ENCODE peak calls at places on chromosomes 4 and X, in eight cellular contexts. One of them, this sample, is unnamed.

GRCh38 chrX:37817176-37817575 is 30.2 kb downstream of the DYNLT3 start:
- DNase-seq in lung: no peak
- DNase-seq in body of pancreas: no peak
- DNase-seq in breast epithelium: no peak
- DNase-seq in neural progenitor cell: no peak
- DNase-seq in prostate gland: no peak
- DNase-seq in H1: no peak
- DNase-seq in heart left ventricle: no peak
- DNase-seq in this sample: no peak

GRCh38 chrX:73448379-73448778 is 1.5 kb downstream of the CDX4 start:
- DNase-seq in lung: no peak
- DNase-seq in body of pancreas: no peak
- DNase-seq in breast epithelium: no peak
- DNase-seq in neural progenitor cell: peak
- DNase-seq in prostate gland: no peak
- DNase-seq in H1: peak
- DNase-seq in heart left ventricle: no peak
- DNase-seq in this sample: no peak

GRCh38 chr4:147731611-147732515 is at the start of gene ARHGAP10:
- DNase-seq in lung: peak
- DNase-seq in body of pancreas: peak
- DNase-seq in breast epithelium: peak
- DNase-seq in neural progenitor cell: peak
- DNase-seq in prostate gland: peak
- DNase-seq in H1: peak
- DNase-seq in heart left ventricle: peak
- DNase-seq in this sample: peak

GRCh38 chr4:70927502-70928139 is 25.5 kb downstream of the MOB1B start:
- DNase-seq in lung: no peak
- DNase-seq in body of pancreas: no peak
- DNase-seq in breast epithelium: no peak
- DNase-seq in neural progenitor cell: no peak
- DNase-seq in prostate gland: no peak
- DNase-seq in H1: no peak
- DNase-seq in heart left ventricle: no peak
- DNase-seq in this sample: no peak

GRCh38 chr4:48400416-48400815 is 59.1 kb downstream of the SLAIN2 start:
- DNase-seq in lung: no peak
- DNase-seq in body of pancreas: no peak
- DNase-seq in breast epithelium: no peak
- DNase-seq in neural progenitor cell: no peak
- DNase-seq in prostate gland: no peak
- DNase-seq in H1: no peak
- DNase-seq in heart left ventricle: no peak
- DNase-seq in this sample: no peak

GRCh38 chr4:24731448-24731847 is 63.9 kb upstream of the SOD3 start:
- DNase-seq in lung: peak
- DNase-seq in body of pancreas: no peak
- DNase-seq in breast epithelium: no peak
- DNase-seq in neural progenitor cell: no peak
- DNase-seq in prostate gland: no peak
- DNase-seq in H1: no peak
- DNase-seq in heart left ventricle: no peak
- DNase-seq in this sample: no peak

GRCh38 chrX:30495468-30495867 is 82.1 kb downstream of the TASL start:
- DNase-seq in lung: no peak
- DNase-seq in body of pancreas: no peak
- DNase-seq in breast epithelium: no peak
- DNase-seq in neural progenitor cell: no peak
- DNase-seq in prostate gland: no peak
- DNase-seq in H1: no peak
- DNase-seq in heart left ventricle: no peak
- DNase-seq in this sample: no peak

GRCh38 chrX:80879143-80879542 is 69.5 kb upstream of the BRWD3 start:
- DNase-seq in lung: no peak
- DNase-seq in body of pancreas: peak
- DNase-seq in breast epithelium: no peak
- DNase-seq in neural progenitor cell: no peak
- DNase-seq in prostate gland: peak
- DNase-seq in H1: no peak
- DNase-seq in heart left ventricle: no peak
- DNase-seq in this sample: no peak

GRCh38 chrX:77742788-77743476 is 43.1 kb downstream of the ATRX start:
- DNase-seq in lung: no peak
- DNase-seq in body of pancreas: no peak
- DNase-seq in breast epithelium: no peak
- DNase-seq in neural progenitor cell: no peak
- DNase-seq in prostate gland: peak
- DNase-seq in H1: no peak
- DNase-seq in heart left ventricle: peak
- DNase-seq in this sample: no peak

GRCh38 chr4:150117094-150117493 is 38.8 kb downstream of the DCLK2 start:
- DNase-seq in lung: no peak
- DNase-seq in body of pancreas: no peak
- DNase-seq in breast epithelium: no peak
- DNase-seq in neural progenitor cell: no peak
- DNase-seq in prostate gland: no peak
- DNase-seq in H1: no peak
- DNase-seq in heart left ventricle: peak
- DNase-seq in this sample: no peak

GRCh38 chr4:96698891-96699290 is 859.0 kb downstream of the PDHA2 start:
- DNase-seq in lung: no peak
- DNase-seq in body of pancreas: no peak
- DNase-seq in breast epithelium: no peak
- DNase-seq in neural progenitor cell: peak
- DNase-seq in prostate gland: no peak
- DNase-seq in H1: no peak
- DNase-seq in heart left ventricle: no peak
- DNase-seq in this sample: no peak

GRCh38 chr4:151202851-151203455 is 74.0 kb upstream of the PRSS48 start:
- DNase-seq in lung: no peak
- DNase-seq in body of pancreas: no peak
- DNase-seq in breast epithelium: no peak
- DNase-seq in neural progenitor cell: no peak
- DNase-seq in prostate gland: no peak
- DNase-seq in H1: no peak
- DNase-seq in heart left ventricle: no peak
- DNase-seq in this sample: no peak

GRCh38 chr4:113355550-113356371 is 306.3 kb downstream of the ANK2 start:
- DNase-seq in lung: no peak
- DNase-seq in body of pancreas: peak
- DNase-seq in breast epithelium: no peak
- DNase-seq in neural progenitor cell: no peak
- DNase-seq in prostate gland: no peak
- DNase-seq in H1: no peak
- DNase-seq in heart left ventricle: peak
- DNase-seq in this sample: peak

GRCh38 chr4:108117473-108118182 is 51.1 kb downstream of the LEF1 start:
- DNase-seq in lung: no peak
- DNase-seq in body of pancreas: peak
- DNase-seq in breast epithelium: no peak
- DNase-seq in neural progenitor cell: peak
- DNase-seq in prostate gland: no peak
- DNase-seq in H1: peak
- DNase-seq in heart left ventricle: peak
- DNase-seq in this sample: no peak

GRCh38 chr4:185933078-185933581 is 121.1 kb upstream of the SORBS2 start:
- DNase-seq in lung: no peak
- DNase-seq in body of pancreas: no peak
- DNase-seq in breast epithelium: no peak
- DNase-seq in neural progenitor cell: no peak
- DNase-seq in prostate gland: no peak
- DNase-seq in H1: no peak
- DNase-seq in heart left ventricle: peak
- DNase-seq in this sample: no peak

GRCh38 chr4:145876531-145877180 is 62.0 kb downstream of the ZNF827 start:
- DNase-seq in lung: no peak
- DNase-seq in body of pancreas: no peak
- DNase-seq in breast epithelium: no peak
- DNase-seq in neural progenitor cell: no peak
- DNase-seq in prostate gland: no peak
- DNase-seq in H1: no peak
- DNase-seq in heart left ventricle: no peak
- DNase-seq in this sample: no peak

GRCh38 chr4:38015886-38016515 is 55.8 kb downstream of the PTTG2 start:
- DNase-seq in lung: no peak
- DNase-seq in body of pancreas: no peak
- DNase-seq in breast epithelium: no peak
- DNase-seq in neural progenitor cell: no peak
- DNase-seq in prostate gland: no peak
- DNase-seq in H1: no peak
- DNase-seq in heart left ventricle: peak
- DNase-seq in this sample: no peak

DNA sequence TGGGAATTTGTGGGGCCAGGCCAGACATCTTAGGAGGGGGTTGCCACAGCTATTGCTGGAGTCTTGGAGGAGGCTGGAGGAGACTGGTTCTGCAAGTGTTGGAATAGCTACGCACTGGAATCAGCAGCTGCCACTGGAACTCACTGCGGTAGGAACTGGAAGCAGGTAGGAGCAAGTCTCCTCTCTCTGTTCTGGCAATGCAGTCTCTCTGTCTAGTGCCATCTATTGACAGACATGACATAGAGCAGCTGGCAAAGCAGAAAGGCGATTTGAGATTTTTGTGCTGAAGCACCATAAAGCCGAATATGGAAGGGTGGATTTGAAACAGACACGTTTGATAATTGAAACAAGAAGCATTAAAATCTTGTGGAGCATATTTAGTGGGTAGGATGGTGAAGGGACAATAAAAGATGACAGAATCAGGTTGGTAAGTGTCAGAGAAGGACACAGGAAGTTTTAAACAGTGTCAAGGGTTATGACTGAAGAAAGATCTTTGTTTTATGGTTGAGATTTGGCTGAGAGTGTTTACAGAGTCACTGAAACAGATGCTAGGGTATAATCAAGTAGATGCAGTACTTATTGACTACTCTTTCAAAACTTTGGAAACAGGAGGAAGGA is 23.5 kb upstream of the SYNPO2 start:
- DNase-seq in lung: peak
- DNase-seq in body of pancreas: peak
- DNase-seq in breast epithelium: peak
- DNase-seq in neural progenitor cell: peak
- DNase-seq in prostate gland: peak
- DNase-seq in H1: no peak
- DNase-seq in heart left ventricle: no peak
- DNase-seq in this sample: no peak
- TF ChIP-seq CTCF in lung: peak
- TF ChIP-seq CTCF in body of pancreas: peak
- TF ChIP-seq CTCF in breast epithelium: peak
- TF ChIP-seq CTCF in neural progenitor cell: peak
- TF ChIP-seq CTCF in prostate gland: peak
- TF ChIP-seq CTCF in H1: peak
- TF ChIP-seq CTCF in heart left ventricle: peak
- TF ChIP-seq CTCF in this sample: peak

DNA sequence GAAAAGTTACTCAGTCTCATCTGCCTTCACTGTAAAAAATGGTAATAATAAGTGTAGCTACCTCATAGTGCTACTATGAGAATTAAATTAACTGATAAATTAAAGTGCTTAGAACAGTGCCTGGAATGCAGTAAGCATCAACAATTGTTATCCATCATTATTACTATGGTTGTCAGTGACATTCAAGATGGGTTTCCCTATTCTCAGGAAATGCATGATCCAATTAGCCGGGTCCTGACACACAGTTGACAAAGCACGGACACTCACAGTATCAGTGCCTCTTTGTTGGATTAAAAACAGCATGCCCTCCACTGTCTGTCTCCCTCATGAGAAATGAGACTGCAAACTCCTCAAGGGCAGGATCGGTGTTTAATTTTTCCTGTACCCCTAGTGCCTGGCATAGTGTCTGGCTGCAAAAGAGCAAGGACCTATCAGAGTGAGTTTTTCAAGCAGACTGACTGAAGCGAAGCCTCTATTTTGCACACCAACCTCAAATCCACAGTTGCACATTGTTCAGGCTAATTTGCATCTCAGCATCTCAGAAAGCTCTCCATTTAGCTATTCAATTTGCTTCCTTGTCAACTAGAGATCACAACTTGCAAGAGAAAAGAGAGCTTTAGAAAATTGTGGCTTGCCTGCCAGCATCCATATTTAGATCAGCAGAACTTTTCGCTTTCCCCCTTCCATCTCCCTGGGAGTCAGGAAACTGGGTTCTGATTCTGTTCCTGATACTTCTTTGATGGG is 122.9 kb downstream of the LDB2 start:
- DNase-seq in lung: no peak
- DNase-seq in body of pancreas: no peak
- DNase-seq in breast epithelium: no peak
- DNase-seq in neural progenitor cell: no peak
- DNase-seq in prostate gland: no peak
- DNase-seq in H1: no peak
- DNase-seq in heart left ventricle: no peak
- DNase-seq in this sample: no peak
- H3K4me3 ChIP-seq in lung: no peak
- H3K4me3 ChIP-seq in body of pancreas: no peak
- H3K4me3 ChIP-seq in breast epithelium: no peak
- H3K4me3 ChIP-seq in neural progenitor cell: no peak
- H3K4me3 ChIP-seq in prostate gland: no peak
- H3K4me3 ChIP-seq in H1: no peak
- H3K4me3 ChIP-seq in heart left ventricle: no peak
- H3K4me3 ChIP-seq in this sample: no peak

GRCh38 chrX:3522016-3522690 is 175.7 kb upstream of the MXRA5 start:
- DNase-seq in lung: no peak
- DNase-seq in body of pancreas: no peak
- DNase-seq in breast epithelium: no peak
- DNase-seq in neural progenitor cell: no peak
- DNase-seq in prostate gland: no peak
- DNase-seq in H1: no peak
- DNase-seq in heart left ventricle: no peak
- DNase-seq in this sample: peak

GRCh38 chrX:3518870-3519269 is 172.4 kb upstream of the MXRA5 start:
- DNase-seq in lung: no peak
- DNase-seq in body of pancreas: no peak
- DNase-seq in breast epithelium: no peak
- DNase-seq in neural progenitor cell: no peak
- DNase-seq in prostate gland: no peak
- DNase-seq in H1: no peak
- DNase-seq in heart left ventricle: peak
- DNase-seq in this sample: peak

GRCh38 chrX:3526084-3526483 is 179.6 kb upstream of the MXRA5 start:
- DNase-seq in lung: no peak
- DNase-seq in body of pancreas: no peak
- DNase-seq in breast epithelium: no peak
- DNase-seq in neural progenitor cell: no peak
- DNase-seq in prostate gland: no peak
- DNase-seq in H1: no peak
- DNase-seq in heart left ventricle: no peak
- DNase-seq in this sample: no peak

GRCh38 chrX:3520458-3520857 is 174.0 kb upstream of the MXRA5 start:
- DNase-seq in lung: no peak
- DNase-seq in body of pancreas: no peak
- DNase-seq in breast epithelium: no peak
- DNase-seq in neural progenitor cell: no peak
- DNase-seq in prostate gland: no peak
- DNase-seq in H1: no peak
- DNase-seq in heart left ventricle: no peak
- DNase-seq in this sample: no peak

GRCh38 chrX:3520987-3521875 is 174.8 kb upstream of the MXRA5 start:
- DNase-seq in lung: no peak
- DNase-seq in body of pancreas: no peak
- DNase-seq in breast epithelium: no peak
- DNase-seq in neural progenitor cell: no peak
- DNase-seq in prostate gland: no peak
- DNase-seq in H1: no peak
- DNase-seq in heart left ventricle: no peak
- DNase-seq in this sample: no peak
- H3K27ac ChIP-seq in lung: no peak
- H3K27ac ChIP-seq in body of pancreas: no peak
- H3K27ac ChIP-seq in breast epithelium: no peak
- H3K27ac ChIP-seq in neural progenitor cell: no peak
- H3K27ac ChIP-seq in prostate gland: no peak
- H3K27ac ChIP-seq in H1: no peak
- H3K27ac ChIP-seq in heart left ventricle: no peak
- H3K27ac ChIP-seq in this sample: peak

GRCh38 chr4:5018096-5018495 is 1.2 kb downstream of the CYTL1 start:
- DNase-seq in lung: no peak
- DNase-seq in body of pancreas: no peak
- DNase-seq in breast epithelium: no peak
- DNase-seq in neural progenitor cell: no peak
- DNase-seq in prostate gland: no peak
- DNase-seq in H1: no peak
- DNase-seq in heart left ventricle: no peak
- DNase-seq in this sample: no peak
- TF ChIP-seq CTCF in lung: no peak
- TF ChIP-seq CTCF in body of pancreas: no peak
- TF ChIP-seq CTCF in breast epithelium: no peak
- TF ChIP-seq CTCF in neural progenitor cell: peak
- TF ChIP-seq CTCF in prostate gland: no peak
- TF ChIP-seq CTCF in H1: no peak
- TF ChIP-seq CTCF in heart left ventricle: no peak
- TF ChIP-seq CTCF in this sample: peak